ENCODE peak calls at places on chromosomes 12 and 14, in eight cellular contexts. I is adrenal gland, D is stomach, Y is body of pancreas, K is ovary, Q is Peyer's patch, F is IMR-90, V is spleen. P is an unnamed sample.

GRCh38 chr14:75876526-75876925 is 105.3 kb downstream of the TGFB3 start:
- DNase-seq in Q (no peak), Y (no peak), V (no peak), K (no peak), I (no peak), F (peak), D (no peak), P (no peak)

GRCh38 chr14:22812744-22813143 is 2.5 kb downstream of the SLC7A7 start:
- DNase-seq in K (no peak), V (peak), F (no peak), D (no peak), Y (no peak), Q (no peak), I (no peak), P (no peak)

GRCh38 chr12:19130224-19131019 is 889 bp downstream of the PLEKHA5 start:
- DNase-seq in V (peak), Q (no peak), K (peak), Y (peak), F (no peak), I (peak), D (peak), P (peak)

GRCh38 chr12:74780458-74781241 is 243.0 kb downstream of the ATXN7L3B start:
- DNase-seq in F (peak), K (no peak), Y (no peak), V (no peak), I (no peak), D (no peak), Q (no peak), P (no peak)

GRCh38 chr14:90274808-90275454 is 18.6 kb downstream of the PSMC1 start:
- DNase-seq in I (peak), K (no peak), Y (no peak), D (no peak), Q (no peak), F (peak), V (no peak), P (no peak)

GRCh38 chr14:81390706-81391105 is 9.4 kb downstream of the STON2 start:
- DNase-seq in I (no peak), K (no peak), F (no peak), Q (no peak), Y (no peak), V (no peak), D (no peak), P (no peak)

GRCh38 chr14:20742132-20742531 is 3.6 kb upstream of the EDDM3A start:
- DNase-seq in F (no peak), Y (no peak), D (no peak), V (no peak), K (no peak), I (no peak), Q (no peak), P (no peak)

GRCh38 chr12:1644523-1645438 is 15.8 kb downstream of the WNT5B start:
- DNase-seq in K (peak), D (peak), V (no peak), Q (no peak), F (peak), I (peak), Y (peak), P (no peak)

GRCh38 chr12:65911321-65911720 is 87.0 kb downstream of the HMGA2 start:
- DNase-seq in D (no peak), V (no peak), Y (peak), K (no peak), Q (no peak), F (peak), I (no peak), P (peak)

GRCh38 chr12:54053625-54054441 is at the start of gene HOXC4:
- DNase-seq in F (peak), Q (peak), V (no peak), Y (no peak), K (peak), D (peak), I (peak), P (no peak)

GRCh38 chr12:67483871-67484554 is 164.5 kb upstream of the DYRK2 start:
- DNase-seq in Y (no peak), V (no peak), F (no peak), I (no peak), D (no peak), Q (no peak), K (no peak), P (no peak)

GRCh38 chr12:66036317-66036716 is 94.2 kb downstream of the LLPH start:
- DNase-seq in K (no peak), Y (peak), D (no peak), Q (no peak), I (peak), V (no peak), F (peak), P (no peak)

GRCh38 chr14:90354551-90355298 is 23.0 kb upstream of the NRDE2 start:
- DNase-seq in Y (no peak), D (no peak), K (no peak), V (no peak), I (no peak), Q (no peak), F (no peak), P (no peak)

GRCh38 chr14:99215277-99215676 is 56.7 kb downstream of the BCL11B start:
- DNase-seq in Y (no peak), I (no peak), K (peak), F (no peak), D (no peak), Q (no peak), V (no peak), P (no peak)

GRCh38 chr12:123801573-123802178 is 39.6 kb downstream of the DNAH10 start:
- DNase-seq in F (peak), I (no peak), D (no peak), V (no peak), Y (no peak), K (no peak), Q (no peak), P (peak)

GRCh38 chr12:41424651-41425050 is 236.5 kb downstream of the PDZRN4 start:
- DNase-seq in K (no peak), I (no peak), F (no peak), V (no peak), D (no peak), Q (no peak), Y (no peak), P (no peak)

GRCh38 chr12:94134226-94134795 is 14.1 kb upstream of the PLXNC1 start:
- DNase-seq in Q (no peak), V (no peak), I (no peak), Y (peak), F (peak), K (no peak), D (no peak), P (peak)

GRCh38 chr12:125287155-125287847 is 222.1 kb downstream of the AACS start:
- DNase-seq in D (no peak), Y (no peak), F (no peak), I (no peak), V (no peak), K (no peak), Q (no peak), P (no peak)

GRCh38 chr12:106226884-106227640 is 20.8 kb downstream of the CKAP4 start:
- DNase-seq in I (peak), V (peak), Q (no peak), Y (no peak), D (no peak), K (no peak), F (peak), P (peak)

GRCh38 chr14:74697543-74697942 is 15.3 kb downstream of the AREL1 start:
- DNase-seq in Q (no peak), F (peak), K (no peak), V (no peak), I (no peak), Y (no peak), D (no peak), P (no peak)

GRCh38 chr14:49923442-49923841 is 30.6 kb downstream of the ARF6 start:
- DNase-seq in D (no peak), V (no peak), Y (no peak), Q (no peak), I (no peak), K (no peak), F (no peak), P (no peak)

GRCh38 chr12:41264281-41264680 is 76.2 kb downstream of the PDZRN4 start:
- DNase-seq in I (no peak), F (no peak), V (no peak), D (no peak), Y (no peak), Q (no peak), K (no peak), P (peak)

GRCh38 chr12:87807127-87807526 is 222.1 kb downstream of the C12orf50 start:
- DNase-seq in V (no peak), D (no peak), Q (no peak), I (no peak), K (no peak), Y (no peak), F (peak), P (no peak)

GRCh38 chr12:45433441-45433868 is 217.6 kb downstream of the ANO6 start:
- DNase-seq in V (no peak), F (no peak), Q (no peak), D (no peak), Y (no peak), K (no peak), I (no peak), P (no peak)

GRCh38 chr14:24325131-24325530 is 9.7 kb downstream of the ADCY4 start:
- DNase-seq in V (no peak), D (no peak), F (no peak), Q (no peak), Y (no peak), K (no peak), I (no peak), P (no peak)

GRCh38 chr12:62466596-62467411 is at the start of gene MON2:
- DNase-seq in K (peak), F (peak), V (peak), D (peak), I (peak), Y (peak), Q (peak), P (peak)

GRCh38 chr12:132342322-132342721 is 12.9 kb upstream of the GALNT9 start:
- DNase-seq in I (no peak), K (no peak), F (no peak), Q (no peak), Y (no peak), V (no peak), D (no peak), P (no peak)

GRCh38 chr12:112980491-112981158 is 2.3 kb downstream of the OAS2 start:
- DNase-seq in I (no peak), V (no peak), F (no peak), D (no peak), Q (no peak), K (no peak), Y (no peak), P (no peak)

GRCh38 chr14:61512026-61512425 is 183.3 kb upstream of the HIF1A start:
- DNase-seq in F (no peak), K (no peak), Y (no peak), I (no peak), V (no peak), Q (no peak), D (no peak), P (no peak)

GRCh38 chr12:113420996-113421595 is 1.1 kb upstream of the SDSL start:
- DNase-seq in I (no peak), Y (no peak), Q (no peak), D (no peak), F (no peak), K (no peak), V (no peak), P (peak)

GRCh38 chr12:19490908-19491307 is 51.6 kb downstream of the AEBP2 start:
- DNase-seq in V (no peak), Y (peak), Q (no peak), F (no peak), I (no peak), D (no peak), K (no peak), P (no peak)

GRCh38 chr14:31954991-31955390 is 122.1 kb upstream of the ARHGAP5 start:
- DNase-seq in K (no peak), V (no peak), I (no peak), D (no peak), Q (no peak), Y (no peak), F (peak), P (no peak)

DNA sequence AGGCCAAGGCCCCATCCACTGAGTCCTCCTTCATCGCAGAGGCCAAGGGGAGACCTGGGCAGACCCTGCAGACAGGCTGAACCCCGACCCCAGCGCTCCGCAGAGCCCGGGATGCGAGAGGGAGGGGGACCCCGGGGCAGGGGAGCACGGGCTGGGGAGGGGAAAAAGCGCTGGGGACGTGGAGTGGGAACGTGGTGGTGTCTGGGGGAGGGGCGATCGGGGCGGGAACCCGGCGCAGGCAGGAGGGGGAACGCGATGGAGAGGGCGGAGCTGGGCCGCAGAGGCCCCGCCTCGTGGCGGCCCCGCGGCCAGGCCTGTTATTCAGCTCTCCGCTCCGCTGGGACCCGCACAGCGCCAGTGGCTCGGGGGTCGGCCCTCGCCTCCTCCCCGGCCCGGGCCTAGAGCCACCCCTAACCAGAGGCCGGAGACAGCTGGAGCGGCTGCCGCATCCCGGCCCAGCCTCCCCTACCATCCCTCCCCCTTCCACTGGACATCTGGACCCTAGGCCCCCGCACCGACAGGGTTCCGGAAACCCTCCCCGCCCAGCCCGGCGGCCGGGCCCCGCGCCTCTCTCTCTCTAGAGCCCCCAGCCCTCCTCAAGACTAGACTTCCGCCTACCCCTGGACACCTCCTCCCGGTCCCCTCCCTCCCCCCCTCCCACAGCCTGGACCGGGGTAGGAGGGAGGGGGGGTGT is at the start of gene ARHGEF25:
- DNase-seq in F (peak), D (peak), K (peak), V (no peak), I (no peak), Y (peak), Q (no peak), P (no peak)
- TF ChIP-seq POLR2A in F (peak), D (no peak), K (peak), V (no peak), I (no peak), Y (peak), Q (no peak), P (no peak)

GRCh38 chr12:116881325-116881866 is at the start of gene HRK:
- DNase-seq in Y (peak), K (no peak), D (no peak), I (peak), Q (no peak), F (no peak), V (peak), P (no peak)
- TF ChIP-seq POLR2A in Y (no peak), K (no peak), D (no peak), I (no peak), Q (no peak), F (no peak), V (no peak), P (no peak)

GRCh38 chr14:52188381-52188780 is 79.1 kb upstream of the PTGDR start:
- DNase-seq in F (no peak), I (no peak), Q (no peak), Y (no peak), D (no peak), V (no peak), K (no peak), P (no peak)
- TF ChIP-seq POLR2A in F (no peak), I (no peak), Q (no peak), Y (no peak), D (no peak), V (no peak), K (no peak), P (no peak)

DNA sequence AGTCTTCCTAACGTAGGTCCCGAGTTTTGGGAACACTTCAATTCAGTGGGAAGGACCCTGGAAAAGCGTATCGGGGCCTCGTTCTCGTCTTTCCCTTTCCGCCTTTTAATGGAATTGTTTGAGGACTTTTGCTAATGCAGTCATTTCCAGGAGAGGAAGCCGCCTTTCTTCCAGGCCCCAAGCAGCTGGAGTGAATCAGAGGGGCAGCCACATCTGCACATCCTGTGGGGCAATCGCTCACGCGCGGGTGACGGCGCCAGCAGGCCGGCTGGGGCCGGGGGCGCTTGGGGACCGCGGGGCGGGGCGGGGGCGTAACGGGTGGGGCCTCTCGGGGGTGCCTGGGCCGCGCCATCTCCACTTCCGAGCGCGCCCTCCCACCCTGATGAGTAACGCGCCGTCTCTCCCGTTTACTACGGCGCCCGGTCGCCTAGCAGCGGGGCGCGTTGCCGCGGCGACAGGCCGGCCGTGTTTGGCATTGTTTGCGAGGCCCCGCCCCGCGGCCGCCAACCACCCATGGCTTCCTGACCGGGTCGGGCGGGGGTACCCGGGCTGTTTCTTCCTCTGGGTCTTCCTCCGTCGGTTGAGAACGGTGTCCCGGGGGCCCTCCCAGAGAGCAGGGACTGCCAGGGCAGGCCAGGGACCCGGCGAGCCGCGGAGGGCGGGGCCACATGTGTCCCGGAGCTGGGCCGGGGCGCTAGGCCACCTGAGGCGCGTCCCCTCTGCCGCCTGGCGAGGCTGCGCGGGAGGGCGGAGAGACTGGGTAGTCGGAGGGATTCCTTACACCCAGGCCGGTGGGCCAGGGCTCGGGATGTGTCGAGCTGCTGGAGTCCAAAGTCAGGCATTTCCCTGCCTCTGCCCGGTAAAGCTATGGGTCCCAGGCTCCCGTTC is 2.3 kb downstream of the GSG1 start:
- DNase-seq in V (peak), F (peak), Y (peak), D (peak), Q (peak), I (peak), K (peak), P (peak)
- TF ChIP-seq POLR2A in V (peak), F (peak), Y (peak), D (no peak), Q (peak), I (peak), K (peak), P (peak)

DNA sequence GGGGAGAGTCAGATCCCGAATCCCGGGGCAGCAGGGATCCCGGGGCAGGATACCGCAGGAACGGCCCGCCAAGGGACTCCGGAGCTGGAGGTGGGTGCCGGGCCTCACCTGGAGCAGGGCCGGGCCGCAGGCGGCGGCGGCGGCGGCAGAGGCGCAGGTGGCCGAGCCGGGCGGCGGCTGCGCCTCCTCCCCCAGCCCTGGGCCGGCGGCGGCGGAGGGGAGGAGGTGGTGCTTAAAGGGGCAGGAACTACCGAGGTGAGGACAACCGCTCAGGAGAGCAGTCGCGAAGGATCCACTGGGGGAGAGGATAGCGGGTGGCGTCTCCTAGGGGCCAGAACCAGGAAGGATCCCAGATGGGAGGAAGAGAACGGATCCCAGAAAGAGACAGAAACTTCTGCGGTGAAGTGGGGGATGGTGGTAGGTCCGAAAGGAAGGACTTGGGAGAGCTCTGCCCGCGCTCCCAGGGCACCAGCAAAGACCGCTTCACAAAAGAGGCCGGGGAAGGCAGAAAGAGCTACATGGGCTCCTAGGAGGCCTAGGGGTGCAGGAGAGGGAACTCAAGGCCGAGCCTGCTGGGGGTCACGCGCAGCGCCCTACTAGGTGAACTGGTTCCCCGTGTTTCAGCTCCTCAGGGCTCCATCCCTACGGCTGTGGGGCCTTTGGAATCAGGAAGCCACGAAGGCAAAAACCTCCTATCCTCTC is 4.9 kb upstream of the BAZ2A start:
- DNase-seq in Q (peak), I (peak), F (peak), V (peak), D (peak), K (peak), Y (peak), P (peak)
- TF ChIP-seq POLR2A in Q (peak), I (peak), F (no peak), V (peak), D (no peak), K (no peak), Y (peak), P (peak)

GRCh38 chr12:89525824-89526770 is at the start of gene POC1B:
- DNase-seq in Q (peak), I (peak), K (peak), D (peak), F (peak), V (peak), Y (peak), P (peak)
- TF ChIP-seq POLR2A in Q (peak), I (peak), K (peak), D (no peak), F (no peak), V (peak), Y (peak), P (peak)

P was measured in erythroblast.